ENCODE peak calls at places on chromosomes 2 and 18, in six cellular contexts. E is lower lobe of right lung, N is fibroblast of lung, L is hepatocyte, C is cardiac fibroblast, B is GM23338. H is an unnamed sample.

GRCh38 chr2:170711774-170712652 is 3.1 kb upstream of the SP5 start:
- DNase-seq in E (no peak), N (no peak), L (peak), C (no peak), B (peak), H (no peak)

GRCh38 chr2:239186516-239186915 is 214.3 kb downstream of the HDAC4 start:
- DNase-seq in E (no peak), N (no peak), L (no peak), C (no peak), B (no peak), H (no peak)

GRCh38 chr2:202164409-202164808 is 74.0 kb downstream of the SUMO1 start:
- DNase-seq in E (no peak), N (peak), L (peak), C (no peak), B (no peak), H (peak)

GRCh38 chr2:44778671-44779476 is 162.6 kb upstream of the SIX3 start:
- DNase-seq in E (no peak), N (no peak), L (no peak), C (no peak), B (peak), H (no peak)

GRCh38 chr18:79546781-79547272 is 132.8 kb upstream of the CTDP1 start:
- DNase-seq in E (no peak), N (no peak), L (no peak), C (no peak), B (no peak), H (no peak)

GRCh38 chr2:235746257-235746934 is 252.6 kb downstream of the AGAP1 start:
- DNase-seq in E (no peak), N (peak), L (peak), C (peak), B (peak), H (peak)

GRCh38 chr2:29110916-29111315 is 4.3 kb upstream of the CLIP4 start:
- DNase-seq in E (no peak), N (peak), L (peak), C (no peak), B (no peak), H (no peak)

GRCh38 chr18:9918016-9918680 is 4.3 kb downstream of the VAPA start:
- DNase-seq in E (no peak), N (peak), L (peak), C (peak), B (no peak), H (no peak)

GRCh38 chr2:149313512-149313972 is 16.8 kb upstream of the LYPD6 start:
- DNase-seq in E (no peak), N (peak), L (peak), C (peak), B (peak), H (peak)

GRCh38 chr2:239886781-239887180 is 138.4 kb downstream of the NDUFA10 start:
- DNase-seq in E (no peak), N (no peak), L (no peak), C (no peak), B (no peak), H (no peak)

GRCh38 chr2:11564864-11565567 is 31.2 kb downstream of the GREB1 start:
- DNase-seq in E (peak), N (no peak), L (no peak), C (no peak), B (no peak), H (no peak)

GRCh38 chr2:235639885-235640284 is 146.0 kb downstream of the AGAP1 start:
- DNase-seq in E (no peak), N (no peak), L (no peak), C (no peak), B (no peak), H (peak)

GRCh38 chr2:54073796-54074195 is 41.6 kb upstream of the ACYP2 start:
- DNase-seq in E (no peak), N (peak), L (peak), C (no peak), B (no peak), H (no peak)

GRCh38 chr2:235463893-235464292 is 29.9 kb upstream of the AGAP1 start:
- DNase-seq in E (peak), N (no peak), L (no peak), C (peak), B (no peak), H (no peak)

GRCh38 chr2:96977631-96978195 is 8.7 kb downstream of the FAM178B start:
- DNase-seq in E (no peak), N (peak), L (peak), C (peak), B (peak), H (peak)

DNA sequence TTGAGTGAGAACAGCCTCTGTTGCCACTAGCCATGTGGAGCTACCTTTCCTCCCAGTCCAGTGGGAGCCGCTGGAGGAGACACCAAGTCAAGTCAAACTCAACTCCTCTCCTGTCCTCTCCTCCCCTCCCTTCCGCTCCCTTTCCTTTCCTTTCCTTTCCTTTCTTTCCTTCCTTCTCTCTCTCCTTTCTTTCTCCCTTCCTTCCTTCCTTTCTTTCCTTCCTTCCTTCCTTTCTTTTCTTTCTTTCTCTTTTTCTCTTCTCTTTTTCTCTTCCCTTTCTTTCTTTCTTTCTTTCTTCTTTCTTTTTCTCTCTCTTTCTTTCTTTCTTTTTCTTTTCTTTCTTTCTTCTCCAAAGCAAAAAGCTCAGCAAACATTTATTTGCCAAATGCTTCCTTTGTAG is 44.5 kb downstream of the THNSL2 start:
- DNase-seq in E (no peak), N (no peak), L (no peak), C (no peak), B (no peak), H (no peak)
- TF ChIP-seq CTCF in E (no peak), N (no peak), L (no peak), C (no peak), B (no peak), H (no peak)

DNA sequence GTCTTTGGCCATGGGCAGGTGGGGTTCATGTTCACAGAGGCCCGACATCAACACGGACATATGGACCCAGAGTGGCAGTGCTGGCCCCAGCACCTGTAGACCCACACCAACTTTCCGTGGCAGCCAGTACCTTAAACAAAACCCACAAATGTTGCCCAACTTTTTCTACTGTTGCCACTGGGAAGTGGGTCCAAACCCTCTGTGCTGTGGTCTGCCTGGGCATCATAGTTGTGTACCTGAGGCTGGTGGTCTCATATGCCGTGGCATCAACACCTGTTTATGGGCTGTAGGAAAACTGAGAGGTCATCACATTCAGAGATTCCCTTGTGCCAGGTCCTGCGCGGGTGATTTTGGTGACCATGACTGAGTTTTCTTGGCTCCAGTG is 79.9 kb downstream of the SH3RF3 start:
- DNase-seq in E (no peak), N (no peak), L (no peak), C (no peak), B (no peak), H (no peak)
- H3K4me3 ChIP-seq in E (no peak), N (no peak), L (no peak), C (no peak), B (no peak), H (no peak)

DNA sequence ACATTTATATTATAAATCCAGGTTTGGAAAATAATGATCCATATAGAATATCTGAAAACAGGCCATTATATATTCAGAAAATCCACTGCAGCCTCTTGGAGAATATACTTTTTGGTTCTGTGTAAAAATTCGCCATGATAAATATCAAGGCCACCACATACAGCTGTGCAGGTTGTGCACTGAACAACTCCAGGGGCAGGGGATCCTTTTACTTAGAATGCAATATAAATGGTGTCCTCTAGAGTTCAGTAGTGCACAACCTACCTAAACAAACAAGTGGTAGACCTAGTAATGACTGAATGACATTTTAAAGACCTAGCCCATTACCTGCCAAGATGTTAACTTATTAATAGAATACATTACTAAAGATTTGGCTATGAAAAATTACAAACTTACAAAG is 22.4 kb downstream of the MOGAT1 start:
- DNase-seq in E (no peak), N (no peak), L (peak), C (peak), B (peak), H (peak)
- TF ChIP-seq CTCF in E (no peak), N (peak), L (peak), C (peak), B (peak), H (peak)

GRCh38 chr18:54359233-54359632 is 1.5 kb downstream of the C18orf54 start:
- DNase-seq in E (no peak), N (peak), L (no peak), C (peak), B (no peak), H (peak)
- H3K4me3 ChIP-seq in E (no peak), N (peak), L (peak), C (peak), B (peak), H (peak)

GRCh38 chr2:1539441-1539840 is 126.2 kb downstream of the TPO start:
- DNase-seq in E (no peak), N (no peak), L (no peak), C (no peak), B (no peak), H (no peak)

GRCh38 chr2:1541812-1542211 is 128.5 kb downstream of the TPO start:
- DNase-seq in E (no peak), N (peak), L (no peak), C (no peak), B (no peak), H (no peak)

GRCh38 chr2:1539973-1540372 is 126.7 kb downstream of the TPO start:
- DNase-seq in E (no peak), N (no peak), L (no peak), C (no peak), B (no peak), H (no peak)

GRCh38 chr2:1540481-1540880 is 127.2 kb downstream of the TPO start:
- DNase-seq in E (no peak), N (no peak), L (no peak), C (no peak), B (no peak), H (no peak)

DNA sequence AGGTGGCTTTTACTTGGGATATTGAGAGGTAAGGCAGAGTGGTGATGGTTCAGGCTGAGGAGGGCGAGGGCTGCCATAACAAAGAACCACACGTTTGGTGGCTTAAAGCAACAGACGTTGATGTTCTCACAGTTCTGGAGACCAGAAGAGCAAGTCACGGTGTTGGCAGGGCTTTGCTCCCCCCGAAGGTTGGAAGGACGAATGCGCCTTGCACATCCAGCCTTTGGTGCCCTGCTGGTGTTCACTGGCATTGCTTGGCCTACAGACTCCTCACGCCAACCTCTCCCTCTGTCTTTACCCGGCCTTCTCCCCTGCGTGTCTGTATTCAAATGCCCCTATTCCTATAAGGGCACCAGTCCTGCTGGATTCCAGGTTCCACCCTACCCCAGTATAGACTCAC is 125.4 kb downstream of the TPO start:
- DNase-seq in E (no peak), N (peak), L (peak), C (peak), B (peak), H (peak)
- TF ChIP-seq CTCF in E (no peak), N (peak), L (peak), C (peak), B (peak), H (peak)

DNA sequence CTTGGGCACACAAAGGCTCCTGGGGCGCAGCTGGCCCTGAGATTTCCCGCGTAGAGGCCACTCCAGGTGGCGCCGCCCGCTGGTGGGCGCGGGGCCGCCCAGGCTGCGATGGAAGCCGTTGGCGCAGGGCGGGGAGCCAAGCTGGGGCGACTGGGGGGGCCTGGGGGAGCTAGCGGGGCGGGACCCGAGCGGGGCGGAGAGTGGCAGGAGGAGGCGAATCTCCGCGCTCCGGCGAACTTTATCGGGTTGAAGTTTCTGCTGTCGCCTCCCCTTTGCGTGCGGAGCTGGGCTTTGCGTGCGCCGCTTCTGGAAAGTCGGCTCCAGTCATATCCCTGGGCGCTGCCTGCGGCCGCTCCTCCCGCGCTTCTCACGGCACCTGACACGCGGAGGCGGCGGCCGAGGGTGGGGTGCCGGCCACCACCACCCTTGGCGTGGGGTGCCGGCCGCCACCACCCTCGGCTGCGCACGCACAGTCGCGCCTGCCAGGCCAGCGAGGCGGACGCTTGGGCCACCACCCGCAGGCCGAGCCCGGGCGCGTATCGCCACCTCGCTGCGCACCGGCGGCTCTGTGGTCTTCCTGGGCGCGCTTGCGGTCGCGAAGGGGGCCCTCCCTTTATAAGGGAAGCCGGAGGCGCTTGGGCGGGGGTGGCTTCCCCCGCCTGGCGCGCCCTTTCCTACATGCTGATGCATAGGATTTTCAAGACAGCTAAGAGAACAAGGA is 919 bp upstream of the CYP1B1 start:
- DNase-seq in E (peak), N (peak), L (peak), C (peak), B (peak), H (peak)
- H3K4me3 ChIP-seq in E (peak), N (peak), L (peak), C (peak), B (peak), H (peak)

GRCh38 chr2:189372688-189373257 is 68.5 kb upstream of the WDR75 start:
- DNase-seq in E (no peak), N (no peak), L (no peak), C (peak), B (no peak), H (peak)
- TF ChIP-seq CTCF in E (no peak), N (no peak), L (no peak), C (no peak), B (no peak), H (no peak)

GRCh38 chr2:229713371-229714079 is 830 bp downstream of the DNER start:
- DNase-seq in E (no peak), N (no peak), L (peak), C (no peak), B (peak), H (no peak)
- H3K4me3 ChIP-seq in E (peak), N (peak), L (no peak), C (peak), B (peak), H (no peak)

GRCh38 chr2:16832910-16833309 is 167.3 kb upstream of the CYRIA start:
- DNase-seq in E (no peak), N (no peak), L (no peak), C (no peak), B (no peak), H (no peak)
- TF ChIP-seq CTCF in E (no peak), N (no peak), L (no peak), C (no peak), B (no peak), H (no peak)

DNA sequence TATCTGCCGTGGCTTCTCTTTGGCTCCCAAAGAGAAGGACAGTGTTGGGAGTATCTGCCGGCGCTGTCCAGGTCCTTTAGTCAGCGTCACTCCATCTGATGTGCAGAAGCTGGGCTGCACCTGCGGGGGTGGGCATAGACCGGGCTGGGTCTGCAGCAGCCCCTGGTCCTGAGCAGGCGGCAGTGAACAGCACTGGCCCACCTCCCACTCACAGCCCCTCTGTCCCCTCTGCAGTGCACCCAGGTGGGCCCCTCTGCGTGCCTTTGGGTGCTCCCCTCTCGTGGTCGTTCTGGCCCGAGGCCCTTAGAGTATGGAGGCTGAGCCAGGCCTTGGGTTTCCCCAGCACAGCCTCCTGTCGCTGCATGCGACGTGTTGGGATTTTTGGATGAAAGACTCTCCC is 95.7 kb downstream of the USP40 start:
- DNase-seq in E (no peak), N (no peak), L (no peak), C (no peak), B (no peak), H (no peak)
- H3K4me3 ChIP-seq in E (no peak), N (no peak), L (no peak), C (no peak), B (no peak), H (no peak)